ENCODE peak calls at places on chromosomes 6 and 20, in eight cellular contexts. G, T, X, E, J, P, M and D are unnamed samples.

GRCh38 chr6:17574871-17575560 is 25.1 kb upstream of the FAM8A1 start:
- DNase-seq in G (peak; percentile 75), T (no peak), X (no peak), E (no peak), J (no peak), P (peak; percentile 89), M (no peak), D (no peak)

GRCh38 chr20:24166127-24166389 is 177.5 kb upstream of the GGTLC1 start:
- DNase-seq in G (no peak), T (no peak), X (no peak), E (no peak), J (no peak), P (no peak), M (no peak), D (no peak)

GRCh38 chr6:74568851-74569250 is 637.0 kb downstream of the COL12A1 start:
- DNase-seq in G (no peak), T (no peak), X (no peak), E (no peak), J (no peak), P (peak; percentile 14), M (no peak), D (no peak)

GRCh38 chr6:151534576-151534975 is 40.8 kb downstream of the CCDC170 start:
- DNase-seq in G (no peak), T (no peak), X (no peak), E (no peak), J (no peak), P (no peak), M (no peak), D (no peak)

GRCh38 chr20:62772618-62772993 is 23.7 kb upstream of the MRGBP start:
- DNase-seq in G (no peak), T (no peak), X (no peak), E (no peak), J (no peak), P (no peak), M (no peak), D (no peak)

GRCh38 chr20:47318596-47319516 is 37.6 kb downstream of the ZMYND8 start:
- DNase-seq in G (peak; percentile 70), T (peak; percentile 87), X (no peak), E (peak; percentile 81), J (no peak), P (peak; percentile 89), M (peak; percentile 33), D (peak; percentile 22)

GRCh38 chr6:38184041-38184779 is 364.7 kb downstream of the ZFAND3 start:
- DNase-seq in G (no peak), T (no peak), X (no peak), E (no peak), J (no peak), P (no peak), M (no peak), D (no peak)

GRCh38 chr6:34068462-34069044 is 77.3 kb downstream of the GRM4 start:
- DNase-seq in G (no peak), T (no peak), X (no peak), E (no peak), J (no peak), P (no peak), M (no peak), D (no peak)

GRCh38 chr6:169984181-169985120 is 233.0 kb downstream of the ERMARD start:
- DNase-seq in G (no peak), T (no peak), X (no peak), E (no peak), J (no peak), P (no peak), M (no peak), D (no peak)